ENCODE peak calls at places on chromosomes 4 and X, in four cellular contexts. One of them, this sample, is unnamed.

GRCh38 chr4:128954941-128955340 is 138.4 kb downstream of the SCLT1 start:
- DNase-seq in tibial artery: no peak
- DNase-seq in pancreas: no peak
- DNase-seq in neuronal stem cell: no peak
- DNase-seq in this sample: no peak

GRCh38 chr4:89119166-89119565 is 7.8 kb downstream of the TIGD2 start:
- DNase-seq in tibial artery: no peak
- DNase-seq in pancreas: no peak
- DNase-seq in neuronal stem cell: no peak
- DNase-seq in this sample: no peak

GRCh38 chrX:151753313-151754041 is 18.9 kb downstream of the CNGA2 start:
- DNase-seq in tibial artery: peak; percentile 68
- DNase-seq in pancreas: peak; percentile 66
- DNase-seq in neuronal stem cell: peak; percentile 36
- DNase-seq in this sample: no peak

GRCh38 chr4:102344955-102345794 is at the start of gene SLC39A8:
- DNase-seq in tibial artery: peak; percentile 91
- DNase-seq in pancreas: peak; percentile 85
- DNase-seq in neuronal stem cell: peak; percentile 74
- DNase-seq in this sample: peak; percentile 92

GRCh38 chrX:110315541-110315940 is 2.3 kb downstream of the AMMECR1 start:
- DNase-seq in tibial artery: no peak
- DNase-seq in pancreas: no peak
- DNase-seq in neuronal stem cell: no peak
- DNase-seq in this sample: no peak

GRCh38 chrX:78708171-78708570 is 39.3 kb upstream of the LPAR4 start:
- DNase-seq in tibial artery: no peak
- DNase-seq in pancreas: no peak
- DNase-seq in neuronal stem cell: no peak
- DNase-seq in this sample: no peak

GRCh38 chr4:56786955-56787354 is 34.5 kb downstream of the SPINK2 start:
- DNase-seq in tibial artery: no peak
- DNase-seq in pancreas: peak; percentile 12
- DNase-seq in neuronal stem cell: no peak
- DNase-seq in this sample: no peak

GRCh38 chrX:71671043-71671829 is 3.9 kb downstream of the LOC101059915 start:
- DNase-seq in tibial artery: no peak
- DNase-seq in pancreas: no peak
- DNase-seq in neuronal stem cell: no peak
- DNase-seq in this sample: no peak

GRCh38 chrX:108396188-108396885 is 41.9 kb downstream of the COL4A6 start:
- DNase-seq in tibial artery: no peak
- DNase-seq in pancreas: no peak
- DNase-seq in neuronal stem cell: no peak
- DNase-seq in this sample: no peak

GRCh38 chrX:130080791-130081367 is 29.4 kb downstream of the ELF4 start:
- DNase-seq in tibial artery: no peak
- DNase-seq in pancreas: no peak
- DNase-seq in neuronal stem cell: no peak
- DNase-seq in this sample: no peak

GRCh38 chr4:108834167-108834566 is 71.3 kb upstream of the ETNPPL start:
- DNase-seq in tibial artery: no peak
- DNase-seq in pancreas: no peak
- DNase-seq in neuronal stem cell: no peak
- DNase-seq in this sample: no peak

GRCh38 chr4:44760142-44760898 is 34.0 kb upstream of the GNPDA2 start:
- DNase-seq in tibial artery: no peak
- DNase-seq in pancreas: no peak
- DNase-seq in neuronal stem cell: peak; percentile 38
- DNase-seq in this sample: no peak

GRCh38 chr4:2260336-2261109 is 1.4 kb downstream of the MXD4 start:
- DNase-seq in tibial artery: peak; percentile 68
- DNase-seq in pancreas: peak; percentile 42
- DNase-seq in neuronal stem cell: no peak
- DNase-seq in this sample: peak; percentile 65

DNA sequence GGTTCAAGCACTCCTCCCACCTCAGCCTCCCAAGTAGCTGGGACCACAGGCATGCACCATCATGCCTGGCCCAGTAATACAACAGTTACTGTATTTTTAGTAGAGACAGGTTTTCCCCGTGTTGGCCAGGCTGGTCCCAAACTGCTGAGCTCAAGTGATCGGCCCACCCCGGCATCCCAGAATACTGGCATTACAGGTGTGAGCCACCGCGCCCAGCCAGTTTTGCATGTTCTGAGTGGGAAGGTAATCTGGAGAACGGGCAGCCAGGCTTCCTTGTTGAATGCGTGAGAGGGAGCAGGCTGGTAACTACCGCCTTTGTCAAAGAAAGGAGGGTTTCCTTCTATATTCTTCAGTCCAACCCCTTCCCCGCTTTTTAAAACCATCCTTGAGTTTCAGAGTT is 9.1 kb downstream of the NOCT start:
- DNase-seq in tibial artery: no peak
- DNase-seq in pancreas: no peak
- DNase-seq in neuronal stem cell: no peak
- DNase-seq in this sample: no peak
- H3K27ac ChIP-seq in tibial artery: no peak overlapping the region
- H3K27ac ChIP-seq in pancreas: no peak overlapping the region
- H3K27ac ChIP-seq in neuronal stem cell: no peak overlapping the region
- H3K27ac ChIP-seq in this sample: no peak overlapping the region

GRCh38 chrX:11766487-11766886 is 8.4 kb downstream of the MSL3 start:
- DNase-seq in tibial artery: no peak
- DNase-seq in pancreas: no peak
- DNase-seq in neuronal stem cell: no peak
- DNase-seq in this sample: no peak
- H3K4me1 ChIP-seq in tibial artery: no peaks in the 10 kb centered on the region
- H3K4me1 ChIP-seq in pancreas: no peaks in the 10 kb centered on the region
- H3K4me1 ChIP-seq in neuronal stem cell: no peaks in the 10 kb centered on the region
- H3K4me1 ChIP-seq in this sample: no peaks in the 10 kb centered on the region

GRCh38 chr4:7753931-7754465 is 185.7 kb downstream of the AFAP1 start:
- DNase-seq in tibial artery: no peak
- DNase-seq in pancreas: no peak
- DNase-seq in neuronal stem cell: no peak
- DNase-seq in this sample: no peak
- H3K4me3 ChIP-seq in tibial artery: no peak overlapping the region
- H3K4me3 ChIP-seq in pancreas: no peak overlapping the region
- H3K4me3 ChIP-seq in neuronal stem cell: no peak overlapping the region
- H3K4me3 ChIP-seq in this sample: no peak overlapping the region

GRCh38 chr4:11615601-11616000 is 186.9 kb upstream of the HS3ST1 start:
- DNase-seq in tibial artery: no peak
- DNase-seq in pancreas: no peak
- DNase-seq in neuronal stem cell: no peak
- DNase-seq in this sample: no peak
- H3K27ac ChIP-seq in tibial artery: no peak overlapping the region
- H3K27ac ChIP-seq in pancreas: no peak overlapping the region
- H3K27ac ChIP-seq in neuronal stem cell: no peak overlapping the region
- H3K27ac ChIP-seq in this sample: no peak overlapping the region

DNA sequence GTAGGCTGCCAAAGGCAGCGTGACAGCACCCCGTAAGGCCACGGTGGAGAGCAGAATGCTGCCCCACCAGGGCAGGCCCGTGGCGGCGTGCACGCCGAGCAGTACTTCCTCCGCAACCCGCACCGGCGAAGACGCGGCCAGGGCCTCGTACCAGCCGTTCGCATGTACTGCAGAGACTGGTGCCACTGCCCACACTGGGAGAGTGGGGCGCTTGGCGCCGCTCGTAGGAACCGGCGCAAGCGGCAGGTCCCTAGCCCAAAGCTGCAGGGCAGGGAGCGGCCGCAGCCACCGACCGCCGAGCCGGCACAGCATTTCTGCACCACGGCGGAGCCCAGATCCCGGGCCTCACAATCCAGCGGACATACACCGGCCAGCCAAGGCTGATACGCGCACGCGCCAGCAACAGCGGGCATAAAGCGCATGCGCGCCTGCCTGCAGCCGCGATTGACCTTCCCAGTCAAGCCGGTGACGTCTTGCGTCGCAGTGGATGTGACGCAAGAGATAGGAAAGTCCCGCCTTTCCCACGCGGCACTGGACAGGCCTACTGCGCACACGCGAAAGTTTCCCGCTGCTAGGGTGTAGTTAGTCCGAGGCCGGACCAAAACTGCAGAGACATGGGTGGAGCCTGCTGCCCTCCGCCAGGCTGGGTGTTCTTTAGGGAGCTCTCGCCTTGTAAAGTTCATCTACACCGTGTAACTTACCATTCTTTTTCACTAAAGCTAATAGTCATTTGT is at the start of gene COX18:
- DNase-seq in tibial artery: peak; percentile 99
- DNase-seq in pancreas: peak; percentile 99
- DNase-seq in neuronal stem cell: peak; percentile 96
- DNase-seq in this sample: peak; percentile 99
- H3K4me1 ChIP-seq in tibial artery: no peaks in the 10 kb centered on the region
- H3K4me1 ChIP-seq in pancreas: peaks cover 9% of the 10 kb centered on the region
- H3K4me1 ChIP-seq in neuronal stem cell: no peaks in the 10 kb centered on the region
- H3K4me1 ChIP-seq in this sample: peaks cover 7% of the 10 kb centered on the region